ENCODE peak calls at places on chromosomes 16 and 17, in ten cellular contexts. M, X, H, R, Q, S, O, G, J and T are unnamed samples.

GRCh38 chr16:31695667-31696066 is 168.0 kb downstream of the AHSP start:
- DNase-seq in M (no peak), X (no peak), H (no peak), R (no peak), Q (no peak), S (no peak), O (no peak), G (no peak), J (no peak), T (no peak)

GRCh38 chr17:17467720-17468119 is 9.1 kb upstream of the MED9 start:
- DNase-seq in M (no peak), X (no peak), H (peak), R (no peak), Q (no peak), S (peak), O (peak), G (no peak), J (no peak), T (peak)

GRCh38 chr16:11183035-11183812 is 72.8 kb downstream of the SOCS1 start:
- DNase-seq in M (no peak), X (no peak), H (no peak), R (no peak), Q (no peak), S (no peak), O (peak), G (no peak), J (no peak), T (no peak)

GRCh38 chr17:29197516-29198272 is 17.5 kb upstream of the MYO18A start:
- DNase-seq in M (no peak), X (no peak), H (no peak), R (no peak), Q (no peak), S (no peak), O (no peak), G (no peak), J (no peak), T (no peak)

GRCh38 chr17:74135391-74136167 is 67.9 kb upstream of the RPL38 start:
- DNase-seq in M (no peak), X (no peak), H (no peak), R (no peak), Q (no peak), S (no peak), O (no peak), G (no peak), J (peak), T (no peak)

GRCh38 chr17:41602524-41602923 is 10.0 kb downstream of the KRT16 start:
- DNase-seq in M (no peak), X (no peak), H (no peak), R (no peak), Q (no peak), S (no peak), O (no peak), G (no peak), J (no peak), T (no peak)

GRCh38 chr17:77737442-77738265 is 220.8 kb upstream of the TNRC6C start:
- DNase-seq in M (no peak), X (no peak), H (no peak), R (no peak), Q (no peak), S (no peak), O (no peak), G (peak), J (peak), T (peak)

GRCh38 chr17:3890082-3890892 is 2.6 kb downstream of the CAMKK1 start:
- DNase-seq in M (peak), X (peak), H (peak), R (peak), Q (no peak), S (peak), O (peak), G (peak), J (peak), T (peak)

GRCh38 chr16:12677472-12677871 is 126.2 kb downstream of the CPPED1 start:
- DNase-seq in M (no peak), X (no peak), H (no peak), R (no peak), Q (no peak), S (no peak), O (no peak), G (no peak), J (no peak), T (no peak)

GRCh38 chr17:62627219-62627903 is at the start of gene MRC2:
- DNase-seq in M (no peak), X (peak), H (peak), R (peak), Q (peak), S (peak), O (peak), G (peak), J (peak), T (no peak)

GRCh38 chr17:78120537-78120936 is 8.0 kb downstream of the TMC6 start:
- DNase-seq in M (no peak), X (no peak), H (no peak), R (no peak), Q (no peak), S (no peak), O (no peak), G (no peak), J (no peak), T (no peak)

GRCh38 chr17:76474894-76475293 is 7.5 kb downstream of the AANAT start:
- DNase-seq in M (no peak), X (no peak), H (no peak), R (no peak), Q (no peak), S (no peak), O (no peak), G (no peak), J (no peak), T (no peak)

GRCh38 chr16:68289621-68290329 is 21.0 kb downstream of the SLC7A6OS start:
- DNase-seq in M (no peak), X (no peak), H (no peak), R (no peak), Q (peak), S (no peak), O (no peak), G (no peak), J (no peak), T (no peak)

GRCh38 chr16:9107025-9107970 is 15.9 kb downstream of the HAPSTR1 start:
- DNase-seq in M (no peak), X (peak), H (no peak), R (no peak), Q (no peak), S (no peak), O (no peak), G (peak), J (no peak), T (no peak)

GRCh38 chr17:43171761-43172487 is 910 bp downstream of the NBR1 start:
- DNase-seq in M (no peak), X (peak), H (peak), R (peak), Q (no peak), S (peak), O (peak), G (no peak), J (no peak), T (no peak)

GRCh38 chr17:77546772-77547201 is 406.0 kb downstream of the SEC14L1 start:
- DNase-seq in M (no peak), X (no peak), H (no peak), R (no peak), Q (no peak), S (no peak), O (peak), G (no peak), J (no peak), T (no peak)

GRCh38 chr17:27239046-27239445 is 54.9 kb upstream of the WSB1 start:
- DNase-seq in M (no peak), X (no peak), H (no peak), R (no peak), Q (peak), S (no peak), O (no peak), G (no peak), J (no peak), T (no peak)

GRCh38 chr16:11470676-11471415 is 115.9 kb downstream of the LITAF start:
- DNase-seq in M (no peak), X (peak), H (no peak), R (no peak), Q (no peak), S (no peak), O (no peak), G (no peak), J (peak), T (no peak)

GRCh38 chr17:7466644-7467341 is 12.6 kb downstream of the ZBTB4 start:
- DNase-seq in M (no peak), X (no peak), H (no peak), R (no peak), Q (no peak), S (peak), O (peak), G (peak), J (no peak), T (no peak)
- H3K27ac ChIP-seq in M (peak), X (no peak), H (no peak), R (no peak), Q (no peak), S (no peak), O (peak), G (peak), J (peak), T (peak)

GRCh38 chr17:70073799-70074198 is 1.2 kb upstream of the KCNJ16 start:
- DNase-seq in M (no peak), X (no peak), H (no peak), R (no peak), Q (no peak), S (no peak), O (no peak), G (no peak), J (no peak), T (no peak)
- H3K27ac ChIP-seq in M (no peak), X (no peak), H (no peak), R (no peak), Q (no peak), S (no peak), O (no peak), G (no peak), J (no peak), T (no peak)

DNA sequence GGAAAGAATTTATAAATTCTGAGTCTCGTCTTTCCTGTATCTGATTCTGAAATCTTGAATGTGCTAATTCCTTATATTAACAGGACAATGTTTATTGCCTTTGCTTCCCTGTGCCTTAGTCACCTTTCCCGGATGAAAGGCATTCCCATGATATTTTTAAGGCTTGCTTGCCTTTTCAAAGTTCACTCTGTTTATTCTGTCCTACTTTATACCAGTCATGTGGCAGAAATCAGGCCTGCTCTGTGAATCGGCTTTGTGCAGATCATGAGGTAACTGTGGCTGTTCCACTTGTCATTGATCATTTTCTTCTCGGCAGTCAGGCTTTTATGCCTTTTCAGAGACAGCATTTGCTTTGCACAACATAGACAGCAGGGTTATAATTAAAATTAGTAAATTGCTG is 28.8 kb upstream of the ABCC11 start:
- DNase-seq in M (no peak), X (no peak), H (no peak), R (peak), Q (no peak), S (no peak), O (no peak), G (no peak), J (no peak), T (no peak)
- H3K27ac ChIP-seq in M (peak), X (no peak), H (no peak), R (no peak), Q (no peak), S (no peak), O (peak), G (no peak), J (no peak), T (no peak)

GRCh38 chr16:85569615-85570212 is 43.4 kb upstream of the GSE1 start:
- DNase-seq in M (no peak), X (peak), H (no peak), R (no peak), Q (no peak), S (peak), O (peak), G (peak), J (no peak), T (peak)
- H3K27ac ChIP-seq in M (no peak), X (peak), H (no peak), R (peak), Q (no peak), S (peak), O (peak), G (peak), J (peak), T (peak)